ENCODE peak calls at places on chromosomes 11 and 22, in six cellular contexts. One of them, this sample, is unnamed. For H3K4me1, the result is how much of the 10 kb centered on the place peaks cover.

GRCh38 chr11:67371549-67372231 is 1.7 kb downstream of the CLCF1 start:
- DNase-seq in tibial artery: peak
- DNase-seq in A549: peak
- DNase-seq in GM23338: peak
- DNase-seq in lower lobe of right lung: peak
- DNase-seq in psoas muscle: peak
- DNase-seq in this sample: no peak

GRCh38 chr22:19508024-19508776 is 16.0 kb downstream of the CLDN5 start:
- DNase-seq in tibial artery: peak
- DNase-seq in A549: no peak
- DNase-seq in GM23338: no peak
- DNase-seq in lower lobe of right lung: no peak
- DNase-seq in psoas muscle: no peak
- DNase-seq in this sample: no peak

GRCh38 chr11:28836285-28837081 is 728.3 kb downstream of the METTL15 start:
- DNase-seq in tibial artery: no peak
- DNase-seq in A549: peak
- DNase-seq in GM23338: no peak
- DNase-seq in lower lobe of right lung: no peak
- DNase-seq in psoas muscle: no peak
- DNase-seq in this sample: no peak

GRCh38 chr11:25515576-25515975 is 816.4 kb upstream of the ANO3 start:
- DNase-seq in tibial artery: no peak
- DNase-seq in A549: no peak
- DNase-seq in GM23338: no peak
- DNase-seq in lower lobe of right lung: no peak
- DNase-seq in psoas muscle: no peak
- DNase-seq in this sample: no peak

GRCh38 chr11:77249427-77249826 is 52.1 kb downstream of the GDPD4 start:
- DNase-seq in tibial artery: no peak
- DNase-seq in A549: no peak
- DNase-seq in GM23338: no peak
- DNase-seq in lower lobe of right lung: no peak
- DNase-seq in psoas muscle: no peak
- DNase-seq in this sample: no peak

GRCh38 chr11:47393163-47394049 is 15.0 kb upstream of the SLC39A13 start:
- DNase-seq in tibial artery: peak
- DNase-seq in A549: no peak
- DNase-seq in GM23338: no peak
- DNase-seq in lower lobe of right lung: peak
- DNase-seq in psoas muscle: peak
- DNase-seq in this sample: peak

GRCh38 chr11:116170526-116171120 is 602.2 kb downstream of the BUD13 start:
- DNase-seq in tibial artery: no peak
- DNase-seq in A549: no peak
- DNase-seq in GM23338: peak
- DNase-seq in lower lobe of right lung: no peak
- DNase-seq in psoas muscle: no peak
- DNase-seq in this sample: no peak

GRCh38 chr22:47171441-47172221 is 409.2 kb downstream of the TBC1D22A start:
- DNase-seq in tibial artery: peak
- DNase-seq in A549: no peak
- DNase-seq in GM23338: no peak
- DNase-seq in lower lobe of right lung: peak
- DNase-seq in psoas muscle: peak
- DNase-seq in this sample: peak

GRCh38 chr11:37811349-37811748 is 1213.3 kb upstream of the RAG2 start:
- DNase-seq in tibial artery: no peak
- DNase-seq in A549: no peak
- DNase-seq in GM23338: no peak
- DNase-seq in lower lobe of right lung: no peak
- DNase-seq in psoas muscle: no peak
- DNase-seq in this sample: no peak

GRCh38 chr11:116580828-116581227 is 192.0 kb downstream of the BUD13 start:
- DNase-seq in tibial artery: no peak
- DNase-seq in A549: no peak
- DNase-seq in GM23338: peak
- DNase-seq in lower lobe of right lung: no peak
- DNase-seq in psoas muscle: no peak
- DNase-seq in this sample: no peak

GRCh38 chr11:111793863-111794262 is 27.7 kb upstream of the PPP2R1B start:
- DNase-seq in tibial artery: no peak
- DNase-seq in A549: no peak
- DNase-seq in GM23338: no peak
- DNase-seq in lower lobe of right lung: no peak
- DNase-seq in psoas muscle: peak
- DNase-seq in this sample: peak

GRCh38 chr22:47064016-47064415 is 301.6 kb downstream of the TBC1D22A start:
- DNase-seq in tibial artery: peak
- DNase-seq in A549: no peak
- DNase-seq in GM23338: no peak
- DNase-seq in lower lobe of right lung: no peak
- DNase-seq in psoas muscle: no peak
- DNase-seq in this sample: no peak

GRCh38 chr11:36945384-36945783 is 347.3 kb upstream of the RAG2 start:
- DNase-seq in tibial artery: no peak
- DNase-seq in A549: no peak
- DNase-seq in GM23338: no peak
- DNase-seq in lower lobe of right lung: no peak
- DNase-seq in psoas muscle: no peak
- DNase-seq in this sample: no peak

GRCh38 chr22:48737461-48738203 is 1090.0 kb downstream of the BRD1 start:
- DNase-seq in tibial artery: peak
- DNase-seq in A549: no peak
- DNase-seq in GM23338: no peak
- DNase-seq in lower lobe of right lung: no peak
- DNase-seq in psoas muscle: no peak
- DNase-seq in this sample: no peak

GRCh38 chr11:71198141-71198822 is 54.1 kb downstream of the SHANK2 start:
- DNase-seq in tibial artery: no peak
- DNase-seq in A549: no peak
- DNase-seq in GM23338: no peak
- DNase-seq in lower lobe of right lung: peak
- DNase-seq in psoas muscle: no peak
- DNase-seq in this sample: no peak

GRCh38 chr22:36197065-36197440 is 4.6 kb downstream of the APOL4 start:
- DNase-seq in tibial artery: no peak
- DNase-seq in A549: no peak
- DNase-seq in GM23338: peak
- DNase-seq in lower lobe of right lung: no peak
- DNase-seq in psoas muscle: peak
- DNase-seq in this sample: no peak

DNA sequence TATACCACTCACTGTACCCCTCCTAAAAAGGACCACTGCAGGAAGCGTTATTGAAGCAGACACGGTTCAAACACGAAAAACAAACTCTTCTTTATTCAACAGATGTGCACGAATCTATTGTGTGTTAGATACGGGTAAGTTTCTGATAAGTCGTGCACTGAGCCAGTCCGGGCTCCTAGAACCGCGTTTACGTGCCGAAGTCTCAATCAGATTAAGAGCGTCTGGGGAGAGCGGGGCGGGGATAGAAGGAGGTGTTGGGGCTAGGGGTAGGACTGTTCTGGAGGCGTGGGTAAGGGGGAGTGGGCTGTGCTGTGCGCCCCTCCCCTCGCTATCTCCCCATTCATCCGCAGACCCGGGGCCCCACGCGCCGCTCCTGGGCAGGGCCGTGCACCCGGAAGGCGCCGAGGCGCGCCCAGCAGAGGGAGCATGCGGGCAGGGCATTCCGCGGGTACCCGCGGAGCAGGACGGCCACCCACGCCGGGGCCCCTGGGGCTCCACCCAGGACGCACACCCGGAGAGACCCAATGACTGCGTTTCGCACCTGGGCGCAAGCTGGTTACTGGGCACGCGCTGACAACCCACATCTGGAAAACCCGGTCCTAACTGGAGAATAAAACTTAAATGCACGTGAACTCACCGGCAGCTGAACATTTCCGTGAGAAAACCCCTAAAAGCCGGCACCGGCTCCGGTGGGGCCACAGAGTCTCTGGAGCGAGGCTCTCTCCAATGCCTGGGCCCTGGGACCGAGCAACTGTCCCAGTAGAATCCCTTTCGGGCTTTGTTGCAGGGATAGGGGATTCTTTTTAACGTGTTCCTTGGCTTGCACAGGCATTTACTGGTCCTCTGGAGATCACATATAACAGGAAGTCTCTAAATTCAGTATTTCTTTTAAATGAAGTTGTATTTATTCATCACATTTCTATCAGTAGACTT is 40.6 kb downstream of the WEE1 start:
- DNase-seq in tibial artery: peak
- DNase-seq in A549: peak
- DNase-seq in GM23338: peak
- DNase-seq in lower lobe of right lung: peak
- DNase-seq in psoas muscle: peak
- DNase-seq in this sample: peak
- H3K27ac ChIP-seq in tibial artery: peak
- H3K27ac ChIP-seq in A549: peak
- H3K27ac ChIP-seq in GM23338: peak
- H3K27ac ChIP-seq in lower lobe of right lung: peak
- H3K27ac ChIP-seq in psoas muscle: peak
- H3K27ac ChIP-seq in this sample: peak

DNA sequence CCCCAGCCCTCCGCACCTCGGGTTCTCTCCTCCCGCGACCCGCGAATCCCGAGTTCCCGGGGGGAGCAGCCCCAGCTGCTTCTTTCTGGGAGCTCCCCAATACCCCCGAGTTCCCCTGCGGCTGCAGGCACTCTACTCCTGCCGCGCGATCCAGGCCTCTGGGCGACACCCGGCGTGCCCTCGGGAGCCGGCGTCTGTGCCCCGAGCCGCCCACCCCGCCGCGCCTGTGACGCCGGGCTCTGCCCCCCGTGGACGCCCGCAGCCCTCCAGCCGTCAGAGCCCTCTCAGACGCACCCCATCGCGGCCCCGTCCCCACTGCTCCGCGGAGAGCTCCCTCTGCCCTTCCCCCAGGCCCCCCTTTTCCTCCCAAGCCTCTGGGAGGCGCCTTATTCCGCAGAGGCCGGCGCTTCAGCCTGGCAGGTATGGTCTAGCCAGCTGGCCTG is 422 bp downstream of the GLB1L2 start:
- DNase-seq in tibial artery: no peak
- DNase-seq in A549: no peak
- DNase-seq in GM23338: peak
- DNase-seq in lower lobe of right lung: no peak
- DNase-seq in psoas muscle: no peak
- DNase-seq in this sample: no peak
- H3K4me3 ChIP-seq in tibial artery: peak
- H3K4me3 ChIP-seq in A549: peak
- H3K4me3 ChIP-seq in GM23338: peak
- H3K4me3 ChIP-seq in lower lobe of right lung: peak
- H3K4me3 ChIP-seq in psoas muscle: peak
- H3K4me3 ChIP-seq in this sample: no peak

GRCh38 chr11:92226331-92227232 is 2.0 kb downstream of the FAT3 start:
- DNase-seq in tibial artery: peak
- DNase-seq in A549: no peak
- DNase-seq in GM23338: peak
- DNase-seq in lower lobe of right lung: no peak
- DNase-seq in psoas muscle: no peak
- DNase-seq in this sample: no peak

GRCh38 chr11:92225563-92226308 is 1.1 kb downstream of the FAT3 start:
- DNase-seq in tibial artery: peak
- DNase-seq in A549: no peak
- DNase-seq in GM23338: peak
- DNase-seq in lower lobe of right lung: no peak
- DNase-seq in psoas muscle: no peak
- DNase-seq in this sample: no peak

GRCh38 chr11:92227233-92227593 is 2.6 kb downstream of the FAT3 start:
- DNase-seq in tibial artery: no peak
- DNase-seq in A549: no peak
- DNase-seq in GM23338: peak
- DNase-seq in lower lobe of right lung: no peak
- DNase-seq in psoas muscle: no peak
- DNase-seq in this sample: no peak

GRCh38 chr11:92225206-92225562 is 566 bp downstream of the FAT3 start:
- DNase-seq in tibial artery: peak
- DNase-seq in A549: no peak
- DNase-seq in GM23338: peak
- DNase-seq in lower lobe of right lung: no peak
- DNase-seq in psoas muscle: no peak
- DNase-seq in this sample: no peak

DNA sequence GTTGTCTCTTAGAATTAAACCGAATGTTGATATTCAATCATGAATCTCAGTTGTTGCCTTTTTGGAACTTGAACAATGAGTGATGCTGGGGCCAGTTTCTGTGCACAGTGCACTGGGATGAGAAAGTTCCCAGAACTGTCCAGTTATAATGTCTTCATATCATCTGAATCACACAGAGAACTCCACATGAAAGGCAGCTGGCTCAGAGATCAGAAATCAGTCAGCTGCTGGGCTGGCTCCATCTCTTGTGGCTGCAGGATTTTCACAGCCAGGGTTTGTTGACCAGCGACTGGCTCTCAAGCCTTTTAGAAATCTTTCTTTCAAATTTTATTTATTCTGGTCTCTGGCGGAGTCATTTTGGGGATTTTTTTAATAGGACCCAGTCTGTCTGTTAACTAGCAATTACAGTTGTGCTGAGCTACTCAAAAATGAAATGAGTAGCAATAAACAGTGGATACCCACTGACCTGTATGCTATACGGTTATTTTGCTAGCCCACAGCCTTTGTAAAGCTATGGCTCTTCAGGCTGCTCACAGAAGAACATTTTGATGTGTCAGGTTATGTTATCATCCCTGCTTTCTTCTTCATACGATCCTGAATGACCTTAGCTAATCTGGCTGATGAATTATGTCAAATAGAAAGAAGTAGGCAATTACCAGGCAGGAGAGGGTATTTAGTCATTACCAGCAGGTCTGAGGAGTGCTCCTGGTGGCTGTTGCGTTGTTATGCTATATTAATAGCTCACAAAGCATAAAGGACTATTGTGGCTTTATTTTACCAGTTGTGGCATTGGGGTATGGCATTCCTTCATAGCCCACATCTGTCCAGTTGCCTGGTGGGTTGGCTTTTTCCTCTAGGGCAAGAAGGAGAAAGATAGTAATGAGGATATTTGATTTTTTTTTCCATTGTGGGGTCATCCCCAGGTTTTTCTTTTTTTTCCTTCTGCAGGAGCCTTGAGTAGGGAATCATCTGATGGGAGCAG is 3.6 kb downstream of the FAT3 start:
- DNase-seq in tibial artery: no peak
- DNase-seq in A549: no peak
- DNase-seq in GM23338: no peak
- DNase-seq in lower lobe of right lung: no peak
- DNase-seq in psoas muscle: peak
- DNase-seq in this sample: no peak
- H3K4me1 ChIP-seq in tibial artery: under half
- H3K4me1 ChIP-seq in A549: under half
- H3K4me1 ChIP-seq in GM23338: half or more
- H3K4me1 ChIP-seq in lower lobe of right lung: under half
- H3K4me1 ChIP-seq in psoas muscle: under half
- H3K4me1 ChIP-seq in this sample: under half

DNA sequence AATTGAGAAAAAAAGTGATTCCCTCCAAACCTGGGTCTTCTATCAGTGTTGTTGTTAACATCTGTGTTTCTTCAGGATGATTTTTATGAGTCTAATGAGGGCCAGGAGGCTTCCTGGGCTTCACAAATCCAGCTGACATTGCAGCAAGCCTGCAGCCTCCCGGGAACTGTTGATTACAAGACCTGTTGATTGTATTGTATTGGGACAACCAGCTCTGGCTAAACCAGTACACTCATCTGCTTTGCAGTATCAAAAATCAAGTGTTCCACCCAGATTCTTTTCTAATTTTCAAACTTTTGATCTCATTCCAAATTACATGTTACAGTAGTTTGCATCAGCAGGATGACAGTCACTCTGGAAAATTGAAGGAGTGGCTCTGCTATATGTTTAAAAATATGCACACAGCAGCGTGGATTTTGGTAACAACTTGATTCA is 16.1 kb upstream of the PRSS23 start:
- DNase-seq in tibial artery: no peak
- DNase-seq in A549: no peak
- DNase-seq in GM23338: no peak
- DNase-seq in lower lobe of right lung: no peak
- DNase-seq in psoas muscle: no peak
- DNase-seq in this sample: no peak
- H3K27ac ChIP-seq in tibial artery: no peak
- H3K27ac ChIP-seq in A549: peak
- H3K27ac ChIP-seq in GM23338: no peak
- H3K27ac ChIP-seq in lower lobe of right lung: no peak
- H3K27ac ChIP-seq in psoas muscle: no peak
- H3K27ac ChIP-seq in this sample: no peak

This sample was measured in adrenal gland.